ENCODE peak calls at places on chromosomes 13 and 19, in four cellular contexts. One of them, this sample, is unnamed.

GRCh38 chr19:1245468-1245867 is 2.9 kb upstream of the MIDN start:
- DNase-seq in AG20443: no peak
- DNase-seq in NCI-H1105: no peak
- DNase-seq in AG04450: no peak
- DNase-seq in this sample: no peak

GRCh38 chr13:50519866-50520265 is 323.6 kb downstream of the DLEU7 start:
- DNase-seq in AG20443: no peak
- DNase-seq in NCI-H1105: no peak
- DNase-seq in AG04450: no peak
- DNase-seq in this sample: peak

GRCh38 chr19:3818479-3818878 is 32.3 kb upstream of the MATK start:
- DNase-seq in AG20443: peak
- DNase-seq in NCI-H1105: no peak
- DNase-seq in AG04450: no peak
- DNase-seq in this sample: peak

GRCh38 chr13:37306778-37307544 is 201.5 kb upstream of the CSNK1A1L start:
- DNase-seq in AG20443: peak
- DNase-seq in NCI-H1105: no peak
- DNase-seq in AG04450: peak
- DNase-seq in this sample: peak

GRCh38 chr19:42528354-42529247 is at the start of gene CEACAM1:
- DNase-seq in AG20443: peak
- DNase-seq in NCI-H1105: no peak
- DNase-seq in AG04450: no peak
- DNase-seq in this sample: peak

GRCh38 chr19:17103177-17103576 is 27.6 kb downstream of the MYO9B start:
- DNase-seq in AG20443: no peak
- DNase-seq in NCI-H1105: no peak
- DNase-seq in AG04450: no peak
- DNase-seq in this sample: peak

GRCh38 chr13:84961023-84961422 is 838.2 kb downstream of the SLITRK6 start:
- DNase-seq in AG20443: no peak
- DNase-seq in NCI-H1105: no peak
- DNase-seq in AG04450: no peak
- DNase-seq in this sample: no peak

GRCh38 chr19:41702208-41702651 is 6.2 kb upstream of the CEACAM5 start:
- DNase-seq in AG20443: no peak
- DNase-seq in NCI-H1105: no peak
- DNase-seq in AG04450: no peak
- DNase-seq in this sample: peak

GRCh38 chr13:89382986-89383385 is 1711.8 kb downstream of the SLITRK5 start:
- DNase-seq in AG20443: no peak
- DNase-seq in NCI-H1105: no peak
- DNase-seq in AG04450: no peak
- DNase-seq in this sample: no peak

GRCh38 chr19:13277104-13277809 is 127.0 kb downstream of the IER2 start:
- DNase-seq in AG20443: peak
- DNase-seq in NCI-H1105: peak
- DNase-seq in AG04450: peak
- DNase-seq in this sample: peak

GRCh38 chr13:80213201-80213600 is 127.7 kb downstream of the SPRY2 start:
- DNase-seq in AG20443: no peak
- DNase-seq in NCI-H1105: no peak
- DNase-seq in AG04450: no peak
- DNase-seq in this sample: no peak

GRCh38 chr19:57269515-57270250 is 10.6 kb upstream of the ZNF460 start:
- DNase-seq in AG20443: peak
- DNase-seq in NCI-H1105: no peak
- DNase-seq in AG04450: peak
- DNase-seq in this sample: peak

GRCh38 chr19:46608581-46609345 is 7.6 kb downstream of the CALM3 start:
- DNase-seq in AG20443: no peak
- DNase-seq in NCI-H1105: no peak
- DNase-seq in AG04450: no peak
- DNase-seq in this sample: no peak

GRCh38 chr13:78228211-78228610 is 309.6 kb upstream of the EDNRB start:
- DNase-seq in AG20443: no peak
- DNase-seq in NCI-H1105: no peak
- DNase-seq in AG04450: no peak
- DNase-seq in this sample: no peak

GRCh38 chr13:74966814-74967213 is 515.2 kb downstream of the TBC1D4 start:
- DNase-seq in AG20443: peak
- DNase-seq in NCI-H1105: no peak
- DNase-seq in AG04450: no peak
- DNase-seq in this sample: no peak

GRCh38 chr13:35469781-35470380 is 6.6 kb downstream of the MAB21L1 start:
- DNase-seq in AG20443: no peak
- DNase-seq in NCI-H1105: no peak
- DNase-seq in AG04450: no peak
- DNase-seq in this sample: no peak

GRCh38 chr13:37657134-37657533 is 58.6 kb upstream of the POSTN start:
- DNase-seq in AG20443: peak
- DNase-seq in NCI-H1105: no peak
- DNase-seq in AG04450: no peak
- DNase-seq in this sample: peak

GRCh38 chr19:16379521-16380313 is 55.1 kb downstream of the KLF2 start:
- DNase-seq in AG20443: no peak
- DNase-seq in NCI-H1105: no peak
- DNase-seq in AG04450: no peak
- DNase-seq in this sample: no peak

GRCh38 chr13:59178344-59178743 is 985.4 kb downstream of the DIAPH3 start:
- DNase-seq in AG20443: peak
- DNase-seq in NCI-H1105: no peak
- DNase-seq in AG04450: no peak
- DNase-seq in this sample: peak

GRCh38 chr13:61142506-61142905 is 273.1 kb downstream of the PCDH20 start:
- DNase-seq in AG20443: no peak
- DNase-seq in NCI-H1105: no peak
- DNase-seq in AG04450: no peak
- DNase-seq in this sample: no peak

GRCh38 chr13:54486421-54487166 is 1458.0 kb downstream of the OLFM4 start:
- DNase-seq in AG20443: no peak
- DNase-seq in NCI-H1105: no peak
- DNase-seq in AG04450: no peak
- DNase-seq in this sample: no peak

GRCh38 chr13:27960362-27961226 is 8.5 kb downstream of the CDX2 start:
- DNase-seq in AG20443: no peak
- DNase-seq in NCI-H1105: peak
- DNase-seq in AG04450: no peak
- DNase-seq in this sample: peak

GRCh38 chr19:14113762-14114414 is 3.7 kb downstream of the PRKACA start:
- DNase-seq in AG20443: no peak
- DNase-seq in NCI-H1105: no peak
- DNase-seq in AG04450: no peak
- DNase-seq in this sample: no peak

GRCh38 chr13:85377783-85378182 is 421.4 kb downstream of the SLITRK6 start:
- DNase-seq in AG20443: no peak
- DNase-seq in NCI-H1105: no peak
- DNase-seq in AG04450: no peak
- DNase-seq in this sample: no peak

GRCh38 chr19:52935434-52935833 is 12.2 kb upstream of the ZNF888 start:
- DNase-seq in AG20443: no peak
- DNase-seq in NCI-H1105: no peak
- DNase-seq in AG04450: no peak
- DNase-seq in this sample: peak

GRCh38 chr13:105814219-105814901 is 721.1 kb downstream of the EFNB2 start:
- DNase-seq in AG20443: no peak
- DNase-seq in NCI-H1105: peak
- DNase-seq in AG04450: no peak
- DNase-seq in this sample: no peak

GRCh38 chr19:55678121-55678671 is 3.2 kb downstream of the EPN1 start:
- DNase-seq in AG20443: no peak
- DNase-seq in NCI-H1105: no peak
- DNase-seq in AG04450: no peak
- DNase-seq in this sample: no peak

GRCh38 chr19:3383121-3383722 is 16.8 kb downstream of the NFIC start:
- DNase-seq in AG20443: no peak
- DNase-seq in NCI-H1105: no peak
- DNase-seq in AG04450: no peak
- DNase-seq in this sample: no peak

GRCh38 chr13:97261254-97262015 is 39.3 kb downstream of the MBNL2 start:
- DNase-seq in AG20443: no peak
- DNase-seq in NCI-H1105: no peak
- DNase-seq in AG04450: no peak
- DNase-seq in this sample: no peak

This sample was measured in iris pigment epithelial cell.